ENCODE peak calls at places on chromosomes 6 and 20, in nine cellular contexts. W, O, R, B, M, Z, D, X and F are unnamed samples.

GRCh38 chr6:154345811-154346210 is 10.8 kb downstream of the IPCEF1 start:
- DNase-seq in Z (no peak), B (no peak), X (no peak), W (no peak), R (no peak), M (no peak), D (no peak), O (no peak), F (no peak)

GRCh38 chr20:3465301-3465700 is 5.5 kb upstream of the ATRN start:
- DNase-seq in O (no peak), M (no peak), R (no peak), W (no peak), B (no peak), Z (no peak), D (no peak), X (no peak), F (no peak)

GRCh38 chr6:87154641-87155271 is 609 bp upstream of the ZNF292 start:
- DNase-seq in W (peak; percentile 77), B (no peak), D (peak; percentile 90), R (peak; percentile 85), M (peak; percentile 83), Z (no peak), X (peak; percentile 73), O (peak; percentile 82), F (peak; percentile 82)

GRCh38 chr6:24476631-24477030 is 12.7 kb downstream of the GPLD1 start:
- DNase-seq in B (no peak), X (no peak), M (no peak), O (no peak), R (no peak), D (no peak), W (no peak), Z (no peak), F (no peak)

GRCh38 chr6:11460837-11461661 is 76.5 kb upstream of the TMEM170B start:
- DNase-seq in D (no peak), W (peak; percentile 50), O (no peak), Z (no peak), M (no peak), X (peak; percentile 62), R (no peak), B (no peak), F (peak; percentile 59)

GRCh38 chr6:31597006-31597405 is 4.2 kb upstream of the NCR3 start:
- DNase-seq in R (peak; percentile 48), D (no peak), X (no peak), B (no peak), M (peak; percentile 56), W (no peak), Z (no peak), O (peak; percentile 30), F (no peak)

GRCh38 chr6:168088161-168089106 is 9.4 kb upstream of the FRMD1 start:
- DNase-seq in D (no peak), Z (peak; percentile 14), O (peak; percentile 19), B (peak; percentile 66), W (no peak), M (no peak), X (no peak), R (peak; percentile 80), F (no peak)

GRCh38 chr20:32434434-32434833 is 76.3 kb downstream of the ASXL1 start:
- DNase-seq in Z (no peak), B (no peak), R (no peak), X (no peak), M (no peak), O (no peak), W (no peak), D (no peak), F (no peak)

GRCh38 chr6:34064675-34065074 is 81.2 kb downstream of the GRM4 start:
- DNase-seq in R (no peak), B (no peak), M (no peak), D (no peak), O (no peak), X (no peak), W (no peak), Z (no peak), F (no peak)

GRCh38 chr6:13311155-13311554 is 17.2 kb downstream of the TBC1D7 start:
- DNase-seq in M (no peak), D (no peak), Z (no peak), W (no peak), O (no peak), X (no peak), R (no peak), B (no peak), F (no peak)

GRCh38 chr6:75098709-75099108 is 107.1 kb downstream of the COL12A1 start:
- DNase-seq in X (no peak), W (no peak), Z (peak; percentile 56), B (no peak), R (peak; percentile 95), D (peak; percentile 80), M (peak; percentile 88), O (peak; percentile 97), F (no peak)

GRCh38 chr6:25173232-25173631 is 105.9 kb upstream of the CARMIL1 start:
- DNase-seq in W (no peak), B (no peak), M (no peak), R (no peak), X (no peak), D (no peak), O (no peak), Z (no peak), F (no peak)

GRCh38 chr6:24655229-24655628 is 9.2 kb upstream of the KIAA0319 start:
- DNase-seq in D (no peak), Z (no peak), R (no peak), B (no peak), W (no peak), X (no peak), O (no peak), M (no peak), F (no peak)

GRCh38 chr6:145043926-145044500 is 691.3 kb downstream of the EPM2A start:
- DNase-seq in D (no peak), X (no peak), B (no peak), M (no peak), W (no peak), R (no peak), Z (no peak), O (no peak), F (no peak)

GRCh38 chr6:145036848-145037567 is 698.3 kb downstream of the EPM2A start:
- DNase-seq in B (no peak), W (no peak), M (peak; percentile 46), D (peak; percentile 14), Z (no peak), O (peak; percentile 10), R (peak; percentile 47), X (no peak), F (no peak)

GRCh38 chr6:145044606-145045275 is 690.6 kb downstream of the EPM2A start:
- DNase-seq in W (no peak), R (peak; percentile 71), D (peak; percentile 26), O (peak; percentile 67), X (no peak), B (no peak), Z (no peak), M (peak; percentile 43), F (no peak)

GRCh38 chr6:145042559-145042958 is 692.8 kb downstream of the EPM2A start:
- DNase-seq in W (no peak), M (no peak), O (no peak), R (no peak), Z (no peak), D (no peak), X (no peak), B (no peak), F (no peak)
- TF ChIP-seq CTCF in W (no peak), M (no peak), O (no peak), R (peak; percentile 6), Z (no peak), D (peak; percentile 8), X (peak; percentile 11), B (no peak), F (no peak)

GRCh38 chr6:37256692-37257319 is 766 bp upstream of the TBC1D22B start:
- DNase-seq in X (no peak), D (peak; percentile 51), R (no peak), W (no peak), O (no peak), Z (no peak), M (peak; percentile 72), B (no peak), F (no peak)
- TF ChIP-seq CTCF in X (no peak), D (no peak), R (no peak), W (no peak), O (no peak), Z (no peak), M (no peak), B (no peak), F (no peak)

DNA sequence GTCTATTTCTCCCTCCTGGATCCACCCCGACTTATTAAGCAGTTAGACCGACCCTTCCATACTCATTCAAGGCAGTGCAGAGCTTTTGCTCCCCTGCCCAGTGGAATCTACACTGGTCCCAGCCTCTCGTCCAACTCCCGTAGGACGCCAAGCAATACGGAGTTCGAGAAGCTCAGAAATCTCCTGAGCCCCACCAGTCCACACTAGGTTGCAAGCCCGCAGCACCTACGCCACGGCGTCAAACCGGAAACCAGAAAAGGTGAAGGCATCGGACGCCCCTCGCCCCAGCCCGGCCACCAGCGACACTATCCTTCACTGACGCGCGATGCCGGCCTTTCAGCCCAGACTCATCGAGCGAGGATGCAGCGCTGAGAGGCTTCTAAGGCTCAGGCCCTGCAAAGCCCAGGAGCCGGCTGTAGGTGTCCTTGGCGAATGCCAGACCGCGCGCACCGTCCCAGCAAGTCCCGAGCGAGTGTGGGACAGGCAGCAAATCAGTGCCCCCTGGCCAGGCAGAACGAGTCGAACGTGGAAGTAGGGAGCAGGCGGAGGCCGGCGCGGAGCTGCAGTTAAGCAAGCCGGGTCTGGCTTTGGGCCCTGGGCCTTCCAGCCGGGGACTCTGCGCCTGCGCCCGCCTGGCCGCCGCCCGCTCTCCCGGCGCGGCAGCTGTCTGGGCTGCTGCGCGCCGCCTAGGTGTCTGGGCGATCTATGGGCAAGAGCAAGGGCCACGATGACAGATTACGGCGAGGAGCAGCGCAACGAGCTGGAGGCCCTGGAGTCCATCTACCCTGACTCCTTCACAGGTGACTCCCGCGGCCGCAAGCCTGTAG is at the start of gene RWDD1:
- DNase-seq in B (peak; percentile 100), X (peak; percentile 97), W (peak; percentile 96), D (peak; percentile 99), R (peak; percentile 100), M (peak; percentile 98), Z (peak; percentile 100), O (peak; percentile 100), F (peak; percentile 97)
- TF ChIP-seq CTCF in B (no peak), X (no peak), W (peak; percentile 9), D (no peak), R (no peak), M (no peak), Z (no peak), O (no peak), F (peak; percentile 4)

GRCh38 chr20:47785321-47785899 is at the start of gene SULF2:
- DNase-seq in M (no peak), D (peak; percentile 38), X (no peak), R (peak; percentile 72), W (peak; percentile 63), O (no peak), B (no peak), Z (peak; percentile 47), F (peak; percentile 51)

GRCh38 chr20:47782920-47783552 is 2.2 kb downstream of the SULF2 start:
- DNase-seq in D (no peak), R (no peak), Z (no peak), W (peak; percentile 39), X (no peak), O (no peak), M (no peak), B (no peak), F (peak; percentile 49)

GRCh38 chr20:47784256-47784598 is 1.1 kb downstream of the SULF2 start:
- DNase-seq in X (no peak), D (no peak), O (no peak), B (no peak), M (no peak), R (no peak), W (no peak), Z (no peak), F (peak; percentile 39)

GRCh38 chr20:47785900-47786762 is 850 bp upstream of the SULF2 start:
- DNase-seq in B (no peak), X (peak; percentile 71), W (peak; percentile 77), O (peak; percentile 73), Z (peak; percentile 62), M (peak; percentile 83), D (peak; percentile 79), R (peak; percentile 90), F (peak; percentile 83)

GRCh38 chr20:47784599-47785320 is 521 bp downstream of the SULF2 start:
- DNase-seq in O (peak; percentile 35), B (peak; percentile 79), D (peak; percentile 62), R (peak; percentile 66), M (peak; percentile 44), Z (peak; percentile 36), W (peak; percentile 45), X (no peak), F (peak; percentile 55)
- TF ChIP-seq CTCF in O (no peak), B (no peak), D (peak; percentile 28), R (no peak), M (no peak), Z (peak; percentile 6), W (no peak), X (no peak), F (no peak)